ENCODE peak calls at places on chromosomes 1 and 21, in six cellular contexts. V is effector CD4-positive, alpha-beta T cell; P is A549; O is MV-4-11; S is activated T-cell treated with anti-CD3 and anti-CD28 coated beads for 1 hour; I is stimulated activated CD4-positive, alpha-beta T cell treated with anti-CD3 and anti-CD28 coated beads, Interleukin-4, amount 100 ng/mL, for 4 hours. T is an unnamed sample.

GRCh38 chr1:240611619-240612490 is at the start of gene GREM2:
- DNase-seq in V (peak), P (peak), I (peak), S (peak), O (peak), T (peak)

GRCh38 chr21:35223480-35224156 is 174.5 kb upstream of the RUNX1 start:
- DNase-seq in P (no peak), S (no peak), V (no peak), O (no peak), I (no peak), T (peak)

GRCh38 chr1:222654849-222655248 is 37.0 kb downstream of the MIA3 start:
- DNase-seq in I (peak), P (no peak), O (peak), V (peak), S (peak), T (no peak)

GRCh38 chr21:42079939-42080787 is 9.0 kb downstream of the UMODL1 start:
- DNase-seq in O (peak), I (no peak), S (no peak), P (no peak), V (no peak), T (no peak)

GRCh38 chr1:112511897-112512296 is 3.1 kb downstream of the WNT2B start:
- DNase-seq in V (no peak), P (no peak), S (no peak), O (no peak), I (no peak), T (no peak)

GRCh38 chr21:39483917-39484316 is 32.1 kb downstream of the SH3BGR start:
- DNase-seq in O (no peak), V (no peak), P (no peak), S (no peak), I (no peak), T (no peak)

GRCh38 chr1:200075938-200076546 is 48.5 kb downstream of the NR5A2 start:
- DNase-seq in I (no peak), S (no peak), P (peak), V (no peak), O (no peak), T (no peak)

GRCh38 chr1:232384172-232384571 is 245.8 kb downstream of the SIPA1L2 start:
- DNase-seq in O (no peak), S (no peak), P (no peak), I (no peak), V (no peak), T (no peak)

GRCh38 chr1:173488001-173488400 is 10.9 kb downstream of the PRDX6 start:
- DNase-seq in I (no peak), V (no peak), O (no peak), S (no peak), P (no peak), T (no peak)

GRCh38 chr1:163258181-163258580 is 55.5 kb upstream of the RGS5 start:
- DNase-seq in P (no peak), I (no peak), S (no peak), O (no peak), V (no peak), T (no peak)

GRCh38 chr1:165857046-165857801 is 29.8 kb downstream of the UCK2 start:
- DNase-seq in I (no peak), P (peak), O (peak), S (no peak), V (no peak), T (no peak)

GRCh38 chr21:46092026-46092764 is 5.7 kb upstream of the COL6A2 start:
- DNase-seq in V (no peak), I (no peak), O (no peak), S (no peak), P (no peak), T (no peak)

GRCh38 chr1:219990782-219991510 is 55.4 kb downstream of the EPRS1 start:
- DNase-seq in I (no peak), V (no peak), P (peak), S (no peak), O (no peak), T (peak)

GRCh38 chr1:236151739-236152424 is 9.5 kb downstream of the GPR137B start:
- DNase-seq in O (no peak), V (no peak), I (no peak), S (no peak), P (no peak), T (no peak)

GRCh38 chr1:157154940-157155514 is 16.8 kb upstream of the ETV3 start:
- DNase-seq in S (no peak), I (no peak), P (no peak), V (no peak), O (no peak), T (no peak)

GRCh38 chr1:8862528-8862927 is 16.0 kb downstream of the ENO1 start:
- DNase-seq in I (peak), O (no peak), P (no peak), V (peak), S (peak), T (no peak)

GRCh38 chr21:36169465-36170128 is 13.0 kb downstream of the DOP1B start:
- DNase-seq in S (no peak), V (no peak), O (no peak), I (no peak), P (no peak), T (no peak)

GRCh38 chr1:84478876-84479868 is at the start of gene RPF1:
- DNase-seq in I (peak), V (peak), S (peak), P (peak), O (peak), T (peak)

GRCh38 chr1:245091818-245092637 is 62.8 kb upstream of the KIF26B start:
- DNase-seq in O (no peak), I (no peak), P (peak), V (no peak), S (no peak), T (peak)

GRCh38 chr1:218425647-218426342 is 80.7 kb downstream of the TGFB2 start:
- DNase-seq in O (no peak), V (no peak), I (no peak), P (peak), S (no peak), T (no peak)

GRCh38 chr1:36257375-36257767 is 33.1 kb downstream of the THRAP3 start:
- DNase-seq in P (no peak), S (no peak), V (no peak), I (no peak), O (no peak), T (no peak)

GRCh38 chr1:208098758-208099157 is 145.4 kb downstream of the PLXNA2 start:
- DNase-seq in O (no peak), V (no peak), I (no peak), S (no peak), P (no peak), T (no peak)

GRCh38 chr21:46429754-46430681 is 28.7 kb upstream of the DIP2A start:
- DNase-seq in O (no peak), I (no peak), S (no peak), V (no peak), P (no peak), T (no peak)

GRCh38 chr1:17018849-17019248 is 7.1 kb upstream of the ATP13A2 start:
- DNase-seq in P (no peak), O (no peak), V (no peak), S (no peak), I (no peak), T (no peak)

GRCh38 chr1:20375563-20375962 is 84.9 kb downstream of the VWA5B1 start:
- DNase-seq in O (no peak), S (no peak), I (no peak), P (no peak), V (no peak), T (no peak)

GRCh38 chr21:37578471-37579126 is 212.0 kb downstream of the DYRK1A start:
- DNase-seq in V (no peak), I (no peak), O (no peak), P (no peak), S (no peak), T (no peak)

GRCh38 chr1:223856386-223856785 is 10.6 kb upstream of the TP53BP2 start:
- DNase-seq in P (no peak), O (no peak), V (no peak), I (no peak), S (no peak), T (no peak)

GRCh38 chr1:22540311-22540710 is 23.0 kb upstream of the EPHA8 start:
- DNase-seq in I (no peak), P (no peak), S (no peak), V (no peak), O (no peak), T (no peak)

GRCh38 chr21:45266518-45267389 is 20.9 kb downstream of the POFUT2 start:
- DNase-seq in P (no peak), I (peak), V (no peak), O (peak), S (no peak), T (no peak)

GRCh38 chr1:156945881-156946661 is 25.6 kb downstream of the LRRC71 start:
- DNase-seq in P (no peak), V (no peak), S (no peak), I (no peak), O (no peak), T (peak)

GRCh38 chr1:23720256-23720995 is 22.8 kb upstream of the ELOA start:
- DNase-seq in I (no peak), V (no peak), P (no peak), S (no peak), O (peak), T (no peak)

GRCh38 chr1:230328342-230329015 is 97.7 kb downstream of the PGBD5 start:
- DNase-seq in S (no peak), V (no peak), P (no peak), O (no peak), I (no peak), T (no peak)

GRCh38 chr1:41400235-41400634 is 39.0 kb downstream of the FOXO6 start:
- DNase-seq in V (no peak), I (no peak), P (no peak), O (no peak), S (no peak), T (peak)

GRCh38 chr1:239815074-239815473 is 276.6 kb upstream of the FMN2 start:
- DNase-seq in V (no peak), S (no peak), I (no peak), O (no peak), P (no peak), T (no peak)

GRCh38 chr1:60129916-60130315 is 56.3 kb upstream of the C1orf87 start:
- DNase-seq in V (no peak), O (peak), S (no peak), P (no peak), I (no peak), T (no peak)

GRCh38 chr1:209630383-209631219 is 21.6 kb downstream of the LAMB3 start:
- DNase-seq in V (no peak), O (no peak), S (no peak), P (no peak), I (no peak), T (no peak)

GRCh38 chr1:113021430-113022085 is 51.4 kb upstream of the LRIG2 start:
- DNase-seq in V (no peak), I (no peak), P (no peak), S (no peak), O (peak), T (no peak)

GRCh38 chr1:115158181-115158580 is 68.9 kb upstream of the TSPAN2 start:
- DNase-seq in I (no peak), P (no peak), V (no peak), S (no peak), O (no peak), T (no peak)

GRCh38 chr1:211341999-211342398 is 15.4 kb downstream of the TRAF5 start:
- DNase-seq in V (no peak), I (no peak), S (no peak), P (no peak), O (no peak), T (no peak)

GRCh38 chr1:79005945-79006344 is 585 bp downstream of the ADGRL4 start:
- DNase-seq in V (no peak), I (no peak), P (no peak), O (no peak), S (no peak), T (no peak)